ENCODE peak calls at places on chromosomes 3 and 15, in eight cellular contexts. One of them, this sample, is unnamed.

GRCh38 chr3:65833761-65834505 is 204.8 kb downstream of the MAGI1 start:
- DNase-seq in left colon: no peak
- DNase-seq in NCI-H2081: no peak
- DNase-seq in NCI-H226: peak; percentile 45
- DNase-seq in MM.1S: peak; percentile 12
- DNase-seq in cardiac muscle cell: peak; percentile 71
- DNase-seq in iPS-NIHi11: no peak
- DNase-seq in activated T-helper 9 cell treated with anti-CD3 and anti-CD28 coated beads, Interleukin-2, amount 50 U/mL, for 16 hours: no peak
- DNase-seq in this sample: no peak

GRCh38 chr3:50213383-50213782 is 8.3 kb downstream of the SLC38A3 start:
- DNase-seq in left colon: no peak
- DNase-seq in NCI-H2081: no peak
- DNase-seq in NCI-H226: no peak
- DNase-seq in MM.1S: no peak
- DNase-seq in cardiac muscle cell: no peak
- DNase-seq in iPS-NIHi11: no peak
- DNase-seq in activated T-helper 9 cell treated with anti-CD3 and anti-CD28 coated beads, Interleukin-2, amount 50 U/mL, for 16 hours: no peak
- DNase-seq in this sample: no peak

GRCh38 chr15:66503780-66504562 is 684 bp downstream of the RPL4 start:
- DNase-seq in left colon: no peak
- DNase-seq in NCI-H2081: no peak
- DNase-seq in NCI-H226: no peak
- DNase-seq in MM.1S: no peak
- DNase-seq in cardiac muscle cell: no peak
- DNase-seq in iPS-NIHi11: no peak
- DNase-seq in activated T-helper 9 cell treated with anti-CD3 and anti-CD28 coated beads, Interleukin-2, amount 50 U/mL, for 16 hours: no peak
- DNase-seq in this sample: no peak

GRCh38 chr15:40217166-40217785 is 21.6 kb upstream of the PAK6 start:
- DNase-seq in left colon: peak; percentile 45
- DNase-seq in NCI-H2081: peak; percentile 70
- DNase-seq in NCI-H226: no peak
- DNase-seq in MM.1S: peak; percentile 77
- DNase-seq in cardiac muscle cell: peak; percentile 76
- DNase-seq in iPS-NIHi11: peak; percentile 75
- DNase-seq in activated T-helper 9 cell treated with anti-CD3 and anti-CD28 coated beads, Interleukin-2, amount 50 U/mL, for 16 hours: no peak
- DNase-seq in this sample: no peak

GRCh38 chr3:178562869-178563232 is 26.6 kb downstream of the KCNMB2 start:
- DNase-seq in left colon: no peak
- DNase-seq in NCI-H2081: no peak
- DNase-seq in NCI-H226: no peak
- DNase-seq in MM.1S: no peak
- DNase-seq in cardiac muscle cell: peak; percentile 32
- DNase-seq in iPS-NIHi11: no peak
- DNase-seq in activated T-helper 9 cell treated with anti-CD3 and anti-CD28 coated beads, Interleukin-2, amount 50 U/mL, for 16 hours: no peak
- DNase-seq in this sample: no peak

GRCh38 chr3:142724682-142725351 is 983 bp downstream of the TRPC1 start:
- DNase-seq in left colon: peak; percentile 26
- DNase-seq in NCI-H2081: peak; percentile 73
- DNase-seq in NCI-H226: peak; percentile 54
- DNase-seq in MM.1S: no peak
- DNase-seq in cardiac muscle cell: no peak
- DNase-seq in iPS-NIHi11: peak; percentile 58
- DNase-seq in activated T-helper 9 cell treated with anti-CD3 and anti-CD28 coated beads, Interleukin-2, amount 50 U/mL, for 16 hours: no peak
- DNase-seq in this sample: peak; percentile 39

GRCh38 chr3:169510378-169510777 is 153.1 kb downstream of the MECOM start:
- DNase-seq in left colon: no peak
- DNase-seq in NCI-H2081: peak; percentile 38
- DNase-seq in NCI-H226: no peak
- DNase-seq in MM.1S: no peak
- DNase-seq in cardiac muscle cell: no peak
- DNase-seq in iPS-NIHi11: no peak
- DNase-seq in activated T-helper 9 cell treated with anti-CD3 and anti-CD28 coated beads, Interleukin-2, amount 50 U/mL, for 16 hours: no peak
- DNase-seq in this sample: no peak

GRCh38 chr15:68416158-68416535 is 15.8 kb downstream of the ITGA11 start:
- DNase-seq in left colon: no peak
- DNase-seq in NCI-H2081: no peak
- DNase-seq in NCI-H226: no peak
- DNase-seq in MM.1S: no peak
- DNase-seq in cardiac muscle cell: no peak
- DNase-seq in iPS-NIHi11: no peak
- DNase-seq in activated T-helper 9 cell treated with anti-CD3 and anti-CD28 coated beads, Interleukin-2, amount 50 U/mL, for 16 hours: no peak
- DNase-seq in this sample: no peak

GRCh38 chr15:56886450-56886856 is 32.0 kb upstream of the TCF12 start:
- DNase-seq in left colon: no peak
- DNase-seq in NCI-H2081: no peak
- DNase-seq in NCI-H226: no peak
- DNase-seq in MM.1S: peak; percentile 15
- DNase-seq in cardiac muscle cell: no peak
- DNase-seq in iPS-NIHi11: no peak
- DNase-seq in activated T-helper 9 cell treated with anti-CD3 and anti-CD28 coated beads, Interleukin-2, amount 50 U/mL, for 16 hours: no peak
- DNase-seq in this sample: no peak

GRCh38 chr15:82969353-82969752 is 16.7 kb upstream of the RAMAC start:
- DNase-seq in left colon: no peak
- DNase-seq in NCI-H2081: no peak
- DNase-seq in NCI-H226: no peak
- DNase-seq in MM.1S: no peak
- DNase-seq in cardiac muscle cell: no peak
- DNase-seq in iPS-NIHi11: no peak
- DNase-seq in activated T-helper 9 cell treated with anti-CD3 and anti-CD28 coated beads, Interleukin-2, amount 50 U/mL, for 16 hours: no peak
- DNase-seq in this sample: no peak

GRCh38 chr3:44525060-44525459 is 29.9 kb upstream of the ZKSCAN7 start:
- DNase-seq in left colon: no peak
- DNase-seq in NCI-H2081: no peak
- DNase-seq in NCI-H226: no peak
- DNase-seq in MM.1S: no peak
- DNase-seq in cardiac muscle cell: no peak
- DNase-seq in iPS-NIHi11: no peak
- DNase-seq in activated T-helper 9 cell treated with anti-CD3 and anti-CD28 coated beads, Interleukin-2, amount 50 U/mL, for 16 hours: no peak
- DNase-seq in this sample: no peak

GRCh38 chr3:61847784-61848462 is 286.6 kb downstream of the PTPRG start:
- DNase-seq in left colon: peak; percentile 68
- DNase-seq in NCI-H2081: no peak
- DNase-seq in NCI-H226: no peak
- DNase-seq in MM.1S: no peak
- DNase-seq in cardiac muscle cell: peak; percentile 70
- DNase-seq in iPS-NIHi11: peak; percentile 31
- DNase-seq in activated T-helper 9 cell treated with anti-CD3 and anti-CD28 coated beads, Interleukin-2, amount 50 U/mL, for 16 hours: no peak
- DNase-seq in this sample: peak; percentile 71

GRCh38 chr15:67501836-67502461 is 19.0 kb upstream of the C15orf61 start:
- DNase-seq in left colon: no peak
- DNase-seq in NCI-H2081: peak; percentile 17
- DNase-seq in NCI-H226: no peak
- DNase-seq in MM.1S: no peak
- DNase-seq in cardiac muscle cell: no peak
- DNase-seq in iPS-NIHi11: no peak
- DNase-seq in activated T-helper 9 cell treated with anti-CD3 and anti-CD28 coated beads, Interleukin-2, amount 50 U/mL, for 16 hours: no peak
- DNase-seq in this sample: no peak

GRCh38 chr15:96323250-96324162 is 7.0 kb upstream of the NR2F2 start:
- DNase-seq in left colon: no peak
- DNase-seq in NCI-H2081: no peak
- DNase-seq in NCI-H226: no peak
- DNase-seq in MM.1S: no peak
- DNase-seq in cardiac muscle cell: no peak
- DNase-seq in iPS-NIHi11: no peak
- DNase-seq in activated T-helper 9 cell treated with anti-CD3 and anti-CD28 coated beads, Interleukin-2, amount 50 U/mL, for 16 hours: no peak
- DNase-seq in this sample: no peak

GRCh38 chr3:2094941-2095340 is 3.7 kb upstream of the CNTN4 start:
- DNase-seq in left colon: no peak
- DNase-seq in NCI-H2081: no peak
- DNase-seq in NCI-H226: no peak
- DNase-seq in MM.1S: no peak
- DNase-seq in cardiac muscle cell: no peak
- DNase-seq in iPS-NIHi11: no peak
- DNase-seq in activated T-helper 9 cell treated with anti-CD3 and anti-CD28 coated beads, Interleukin-2, amount 50 U/mL, for 16 hours: no peak
- DNase-seq in this sample: no peak

GRCh38 chr3:156633335-156633734 is 41.1 kb upstream of the TIPARP start:
- DNase-seq in left colon: no peak
- DNase-seq in NCI-H2081: no peak
- DNase-seq in NCI-H226: no peak
- DNase-seq in MM.1S: no peak
- DNase-seq in cardiac muscle cell: peak; percentile 86
- DNase-seq in iPS-NIHi11: no peak
- DNase-seq in activated T-helper 9 cell treated with anti-CD3 and anti-CD28 coated beads, Interleukin-2, amount 50 U/mL, for 16 hours: no peak
- DNase-seq in this sample: peak; percentile 38

GRCh38 chr15:41698779-41699178 is 38.6 kb downstream of the MGA start:
- DNase-seq in left colon: no peak
- DNase-seq in NCI-H2081: no peak
- DNase-seq in NCI-H226: no peak
- DNase-seq in MM.1S: no peak
- DNase-seq in cardiac muscle cell: no peak
- DNase-seq in iPS-NIHi11: no peak
- DNase-seq in activated T-helper 9 cell treated with anti-CD3 and anti-CD28 coated beads, Interleukin-2, amount 50 U/mL, for 16 hours: no peak
- DNase-seq in this sample: no peak

GRCh38 chr15:77180757-77181156 is 109.8 kb upstream of the TSPAN3 start:
- DNase-seq in left colon: no peak
- DNase-seq in NCI-H2081: no peak
- DNase-seq in NCI-H226: no peak
- DNase-seq in MM.1S: no peak
- DNase-seq in cardiac muscle cell: peak; percentile 87
- DNase-seq in iPS-NIHi11: no peak
- DNase-seq in activated T-helper 9 cell treated with anti-CD3 and anti-CD28 coated beads, Interleukin-2, amount 50 U/mL, for 16 hours: no peak
- DNase-seq in this sample: no peak

GRCh38 chr3:101542952-101543351 is 18.7 kb upstream of the TRMT10C start:
- DNase-seq in left colon: no peak
- DNase-seq in NCI-H2081: no peak
- DNase-seq in NCI-H226: no peak
- DNase-seq in MM.1S: no peak
- DNase-seq in cardiac muscle cell: no peak
- DNase-seq in iPS-NIHi11: no peak
- DNase-seq in activated T-helper 9 cell treated with anti-CD3 and anti-CD28 coated beads, Interleukin-2, amount 50 U/mL, for 16 hours: no peak
- DNase-seq in this sample: no peak

GRCh38 chr3:42514876-42515275 is 12.4 kb downstream of the VIPR1 start:
- DNase-seq in left colon: no peak
- DNase-seq in NCI-H2081: no peak
- DNase-seq in NCI-H226: no peak
- DNase-seq in MM.1S: no peak
- DNase-seq in cardiac muscle cell: no peak
- DNase-seq in iPS-NIHi11: no peak
- DNase-seq in activated T-helper 9 cell treated with anti-CD3 and anti-CD28 coated beads, Interleukin-2, amount 50 U/mL, for 16 hours: no peak
- DNase-seq in this sample: no peak

GRCh38 chr3:143441772-143442171 is 322.2 kb downstream of the CHST2 start:
- DNase-seq in left colon: no peak
- DNase-seq in NCI-H2081: no peak
- DNase-seq in NCI-H226: no peak
- DNase-seq in MM.1S: no peak
- DNase-seq in cardiac muscle cell: no peak
- DNase-seq in iPS-NIHi11: no peak
- DNase-seq in activated T-helper 9 cell treated with anti-CD3 and anti-CD28 coated beads, Interleukin-2, amount 50 U/mL, for 16 hours: no peak
- DNase-seq in this sample: no peak

GRCh38 chr15:89628301-89628700 is 27.0 kb downstream of the KIF7 start:
- DNase-seq in left colon: no peak
- DNase-seq in NCI-H2081: no peak
- DNase-seq in NCI-H226: no peak
- DNase-seq in MM.1S: no peak
- DNase-seq in cardiac muscle cell: no peak
- DNase-seq in iPS-NIHi11: no peak
- DNase-seq in activated T-helper 9 cell treated with anti-CD3 and anti-CD28 coated beads, Interleukin-2, amount 50 U/mL, for 16 hours: no peak
- DNase-seq in this sample: no peak

GRCh38 chr15:63881431-63881830 is 47.7 kb upstream of the HERC1 start:
- DNase-seq in left colon: no peak
- DNase-seq in NCI-H2081: no peak
- DNase-seq in NCI-H226: no peak
- DNase-seq in MM.1S: no peak
- DNase-seq in cardiac muscle cell: no peak
- DNase-seq in iPS-NIHi11: no peak
- DNase-seq in activated T-helper 9 cell treated with anti-CD3 and anti-CD28 coated beads, Interleukin-2, amount 50 U/mL, for 16 hours: no peak
- DNase-seq in this sample: no peak

GRCh38 chr3:146159037-146159436 is 1.9 kb downstream of the PLOD2 start:
- DNase-seq in left colon: no peak
- DNase-seq in NCI-H2081: no peak
- DNase-seq in NCI-H226: no peak
- DNase-seq in MM.1S: no peak
- DNase-seq in cardiac muscle cell: no peak
- DNase-seq in iPS-NIHi11: no peak
- DNase-seq in activated T-helper 9 cell treated with anti-CD3 and anti-CD28 coated beads, Interleukin-2, amount 50 U/mL, for 16 hours: no peak
- DNase-seq in this sample: no peak

GRCh38 chr15:48966595-48967301 is 3.0 kb upstream of the SHC4 start:
- DNase-seq in left colon: no peak
- DNase-seq in NCI-H2081: no peak
- DNase-seq in NCI-H226: peak; percentile 66
- DNase-seq in MM.1S: peak; percentile 58
- DNase-seq in cardiac muscle cell: peak; percentile 46
- DNase-seq in iPS-NIHi11: no peak
- DNase-seq in activated T-helper 9 cell treated with anti-CD3 and anti-CD28 coated beads, Interleukin-2, amount 50 U/mL, for 16 hours: no peak
- DNase-seq in this sample: no peak

GRCh38 chr15:36755341-36755740 is 175.9 kb downstream of the CDIN1 start:
- DNase-seq in left colon: no peak
- DNase-seq in NCI-H2081: peak; percentile 99
- DNase-seq in NCI-H226: no peak
- DNase-seq in MM.1S: no peak
- DNase-seq in cardiac muscle cell: no peak
- DNase-seq in iPS-NIHi11: no peak
- DNase-seq in activated T-helper 9 cell treated with anti-CD3 and anti-CD28 coated beads, Interleukin-2, amount 50 U/mL, for 16 hours: no peak
- DNase-seq in this sample: no peak

GRCh38 chr3:169812844-169813677 is at the start of the genes LRRC34 and LRRIQ4:
- DNase-seq in left colon: peak; percentile 84
- DNase-seq in NCI-H2081: peak; percentile 96
- DNase-seq in NCI-H226: no peak
- DNase-seq in MM.1S: peak; percentile 93
- DNase-seq in cardiac muscle cell: peak; percentile 88
- DNase-seq in iPS-NIHi11: peak; percentile 63
- DNase-seq in activated T-helper 9 cell treated with anti-CD3 and anti-CD28 coated beads, Interleukin-2, amount 50 U/mL, for 16 hours: peak; percentile 60
- DNase-seq in this sample: peak; percentile 80

GRCh38 chr3:39153977-39154299 is 547 bp upstream of the CSRNP1 start:
- DNase-seq in left colon: no peak
- DNase-seq in NCI-H2081: no peak
- DNase-seq in NCI-H226: no peak
- DNase-seq in MM.1S: no peak
- DNase-seq in cardiac muscle cell: no peak
- DNase-seq in iPS-NIHi11: no peak
- DNase-seq in activated T-helper 9 cell treated with anti-CD3 and anti-CD28 coated beads, Interleukin-2, amount 50 U/mL, for 16 hours: no peak
- DNase-seq in this sample: no peak

GRCh38 chr3:169668081-169668956 is 4.8 kb upstream of the MECOM start:
- DNase-seq in left colon: no peak
- DNase-seq in NCI-H2081: peak; percentile 79
- DNase-seq in NCI-H226: no peak
- DNase-seq in MM.1S: peak; percentile 37
- DNase-seq in cardiac muscle cell: peak; percentile 59
- DNase-seq in iPS-NIHi11: peak; percentile 50
- DNase-seq in activated T-helper 9 cell treated with anti-CD3 and anti-CD28 coated beads, Interleukin-2, amount 50 U/mL, for 16 hours: no peak
- DNase-seq in this sample: no peak

GRCh38 chr3:81277853-81278252 is 483.6 kb downstream of the GBE1 start:
- DNase-seq in left colon: no peak
- DNase-seq in NCI-H2081: no peak
- DNase-seq in NCI-H226: peak; percentile 36
- DNase-seq in MM.1S: no peak
- DNase-seq in cardiac muscle cell: peak; percentile 45
- DNase-seq in iPS-NIHi11: no peak
- DNase-seq in activated T-helper 9 cell treated with anti-CD3 and anti-CD28 coated beads, Interleukin-2, amount 50 U/mL, for 16 hours: no peak
- DNase-seq in this sample: no peak

GRCh38 chr3:58335432-58335947 is 2.8 kb downstream of the PXK start:
- DNase-seq in left colon: no peak
- DNase-seq in NCI-H2081: no peak
- DNase-seq in NCI-H226: no peak
- DNase-seq in MM.1S: no peak
- DNase-seq in cardiac muscle cell: no peak
- DNase-seq in iPS-NIHi11: no peak
- DNase-seq in activated T-helper 9 cell treated with anti-CD3 and anti-CD28 coated beads, Interleukin-2, amount 50 U/mL, for 16 hours: no peak
- DNase-seq in this sample: no peak

GRCh38 chr3:42130329-42131070 is 39.3 kb downstream of the TRAK1 start:
- DNase-seq in left colon: peak; percentile 77
- DNase-seq in NCI-H2081: no peak
- DNase-seq in NCI-H226: no peak
- DNase-seq in MM.1S: no peak
- DNase-seq in cardiac muscle cell: no peak
- DNase-seq in iPS-NIHi11: no peak
- DNase-seq in activated T-helper 9 cell treated with anti-CD3 and anti-CD28 coated beads, Interleukin-2, amount 50 U/mL, for 16 hours: no peak
- DNase-seq in this sample: no peak

GRCh38 chr15:66092053-66092976 is 161.2 kb downstream of the MEGF11 start:
- DNase-seq in left colon: no peak
- DNase-seq in NCI-H2081: no peak
- DNase-seq in NCI-H226: no peak
- DNase-seq in MM.1S: no peak
- DNase-seq in cardiac muscle cell: peak; percentile 53
- DNase-seq in iPS-NIHi11: no peak
- DNase-seq in activated T-helper 9 cell treated with anti-CD3 and anti-CD28 coated beads, Interleukin-2, amount 50 U/mL, for 16 hours: no peak
- DNase-seq in this sample: no peak

GRCh38 chr15:92629276-92629974 is 26.1 kb downstream of the FAM174B start:
- DNase-seq in left colon: no peak
- DNase-seq in NCI-H2081: no peak
- DNase-seq in NCI-H226: no peak
- DNase-seq in MM.1S: no peak
- DNase-seq in cardiac muscle cell: no peak
- DNase-seq in iPS-NIHi11: no peak
- DNase-seq in activated T-helper 9 cell treated with anti-CD3 and anti-CD28 coated beads, Interleukin-2, amount 50 U/mL, for 16 hours: no peak
- DNase-seq in this sample: no peak

This sample was measured in left ventricle myocardium inferior.